ENCODE peak calls at places on chromosomes 7 and 10, in six cellular contexts. C is H9, W is mesenchymal stem cell, D is IMR-90, M is neuronal stem cell, T is H1. K is an unnamed sample.

GRCh38 chr10:80090120-80090519 is 11.7 kb downstream of the TMEM254 start:
- DNase-seq in T (no peak), D (no peak), W (no peak), M (no peak), C (no peak), K (no peak)

GRCh38 chr10:99913831-99914235 is 95.9 kb downstream of the DNMBP start:
- DNase-seq in T (peak; percentile 96), M (peak; percentile 90), C (peak; percentile 98), W (no peak), D (no peak), K (no peak)

GRCh38 chr7:100863406-100863950 is 3.7 kb upstream of the TRIP6 start:
- DNase-seq in D (peak; percentile 34), W (no peak), T (no peak), C (no peak), M (no peak), K (no peak)

GRCh38 chr7:156932006-156932405 is 17.5 kb upstream of the NOM1 start:
- DNase-seq in M (no peak), W (no peak), D (no peak), T (no peak), C (no peak), K (no peak)

GRCh38 chr7:45923290-45923689 is 2.2 kb upstream of the IGFBP3 start:
- DNase-seq in T (no peak), W (peak; percentile 77), D (peak; percentile 72), C (peak; percentile 62), M (peak; percentile 64), K (peak; percentile 89)

GRCh38 chr7:121099572-121099971 is 111.1 kb downstream of the CPED1 start:
- DNase-seq in T (no peak), D (no peak), C (peak; percentile 37), M (no peak), W (no peak), K (no peak)

GRCh38 chr10:123512881-123513822 is 153.0 kb upstream of the GPR26 start:
- DNase-seq in T (no peak), C (no peak), D (no peak), M (no peak), W (no peak), K (no peak)

GRCh38 chr10:2284071-2284470 is 546.7 kb upstream of the ADARB2 start:
- DNase-seq in M (no peak), W (no peak), T (no peak), C (no peak), D (no peak), K (no peak)

GRCh38 chr10:33252794-33253203 is 81.7 kb downstream of the NRP1 start:
- DNase-seq in C (no peak), M (no peak), W (peak; percentile 77), D (peak; percentile 89), T (no peak), K (no peak)

GRCh38 chr7:133583545-133584171 is 330.8 kb downstream of the EXOC4 start:
- DNase-seq in C (no peak), M (no peak), D (no peak), W (no peak), T (no peak), K (no peak)

GRCh38 chr7:133585003-133585668 is 332.3 kb downstream of the EXOC4 start:
- DNase-seq in T (no peak), M (no peak), D (no peak), C (no peak), W (peak; percentile 30), K (no peak)

GRCh38 chr7:133586253-133586652 is 333.4 kb downstream of the EXOC4 start:
- DNase-seq in M (no peak), C (no peak), D (no peak), T (no peak), W (no peak), K (no peak)

DNA sequence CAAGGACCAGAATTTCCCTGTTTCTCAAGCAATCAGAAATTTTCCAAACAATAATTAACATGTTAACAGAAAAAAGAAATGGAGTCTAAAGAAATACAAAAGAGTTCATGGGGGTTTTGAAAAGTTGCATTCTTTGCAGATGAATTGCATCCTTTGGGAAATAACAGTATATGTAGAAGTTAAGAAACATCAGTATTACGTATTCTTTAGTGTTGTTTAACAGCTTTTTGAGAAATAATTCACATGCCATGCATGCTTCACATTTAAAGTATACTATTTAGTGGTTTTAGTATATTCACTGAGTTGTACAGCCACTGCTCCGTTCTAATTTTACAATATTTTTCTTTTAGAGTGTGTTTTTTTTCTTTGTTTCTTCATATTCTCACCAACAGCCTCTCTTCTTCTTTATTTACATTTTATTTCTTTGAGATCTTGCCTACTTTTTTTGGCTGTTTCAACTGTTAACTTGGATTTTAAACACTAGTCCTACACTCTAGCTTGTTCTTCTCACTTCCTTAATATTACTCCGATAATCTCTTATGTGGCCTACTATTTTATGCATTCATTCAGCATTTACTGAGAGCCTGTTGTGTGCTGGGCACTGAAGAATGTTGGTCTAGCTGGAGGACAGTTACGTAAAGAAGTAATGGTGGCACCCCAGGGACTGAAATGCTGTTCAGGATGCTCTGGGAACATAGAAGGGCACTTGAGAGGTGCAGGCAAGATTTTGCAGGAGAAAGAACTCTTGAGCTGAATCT is 330.1 kb downstream of the EXOC4 start:
- DNase-seq in M (no peak), C (no peak), D (peak; percentile 91), T (no peak), W (peak; percentile 69), K (peak; percentile 89)
- H2BK5ac ChIP-seq in M (no peak overlapping the region), C (no peak overlapping the region), D (peak overlapping the region; percentile 100), T (no peak overlapping the region), W (peak overlapping the region; percentile 3), K (no peak overlapping the region)

GRCh38 chr10:76082956-76083355 is 651.5 kb downstream of the LRMDA start:
- DNase-seq in W (peak; percentile 32), T (peak; percentile 85), C (peak; percentile 95), D (peak; percentile 29), M (peak; percentile 31), K (no peak)

GRCh38 chr10:76080991-76081390 is 649.6 kb downstream of the LRMDA start:
- DNase-seq in M (no peak), C (no peak), W (peak; percentile 71), D (peak; percentile 15), T (no peak), K (no peak)

GRCh38 chr10:76085002-76085401 is 653.6 kb downstream of the LRMDA start:
- DNase-seq in C (no peak), T (no peak), W (no peak), M (no peak), D (no peak), K (no peak)

GRCh38 chr10:76080406-76080805 is 649.0 kb downstream of the LRMDA start:
- DNase-seq in W (peak; percentile 91), D (peak; percentile 83), T (no peak), M (no peak), C (no peak), K (no peak)

DNA sequence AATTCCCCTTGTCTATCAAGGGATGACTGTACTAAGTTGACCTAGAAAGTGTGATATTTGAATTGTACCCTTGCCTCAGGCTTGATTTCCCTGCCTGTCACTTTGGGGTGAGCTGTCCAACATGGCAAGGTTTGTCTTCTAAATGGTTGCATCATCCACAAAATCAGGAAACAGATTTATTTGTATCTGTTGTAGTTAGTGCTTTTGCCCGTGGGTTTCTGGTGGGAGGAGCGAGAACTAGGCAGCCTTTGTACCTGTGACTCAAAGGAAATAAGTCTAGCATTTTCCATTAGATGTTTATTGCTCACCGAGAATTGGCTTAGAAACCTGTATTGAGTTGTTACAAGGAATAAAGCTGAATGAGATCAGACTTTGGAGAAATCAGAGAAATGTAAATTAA is 650.8 kb downstream of the LRMDA start:
- DNase-seq in T (no peak), W (no peak), C (no peak), M (no peak), D (no peak), K (no peak)
- H2BK5ac ChIP-seq in T (peak overlapping the region; percentile 94), W (no peak overlapping the region), C (no peak overlapping the region), M (no peak overlapping the region), D (no peak overlapping the region), K (peak overlapping the region; percentile 16)

DNA sequence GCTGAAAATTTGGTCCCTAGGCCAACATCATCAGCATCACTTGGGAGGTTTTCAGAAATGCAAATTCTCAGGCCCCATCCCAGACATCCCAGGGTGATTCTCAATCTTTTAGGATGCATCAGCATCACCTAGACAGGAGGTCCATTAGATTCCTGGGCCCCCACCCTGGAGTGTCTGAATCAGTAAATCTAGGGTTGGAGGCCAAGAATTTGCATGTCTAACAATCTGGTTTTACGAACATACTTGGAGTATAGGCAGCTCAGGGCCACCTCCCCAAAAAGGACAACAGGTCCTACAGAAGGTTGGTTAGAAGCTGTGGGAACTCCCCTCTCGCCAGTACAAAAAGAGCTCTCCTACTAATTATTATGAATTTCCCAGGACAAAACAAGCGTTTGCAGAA is 15.5 kb downstream of the ZC3HAV1 start:
- DNase-seq in T (no peak), D (no peak), W (no peak), C (no peak), M (no peak), K (no peak)
- H2BK5ac ChIP-seq in T (peak overlapping the region; percentile 0), D (no peak overlapping the region), W (no peak overlapping the region), C (no peak overlapping the region), M (no peak overlapping the region), K (no peak overlapping the region)

DNA sequence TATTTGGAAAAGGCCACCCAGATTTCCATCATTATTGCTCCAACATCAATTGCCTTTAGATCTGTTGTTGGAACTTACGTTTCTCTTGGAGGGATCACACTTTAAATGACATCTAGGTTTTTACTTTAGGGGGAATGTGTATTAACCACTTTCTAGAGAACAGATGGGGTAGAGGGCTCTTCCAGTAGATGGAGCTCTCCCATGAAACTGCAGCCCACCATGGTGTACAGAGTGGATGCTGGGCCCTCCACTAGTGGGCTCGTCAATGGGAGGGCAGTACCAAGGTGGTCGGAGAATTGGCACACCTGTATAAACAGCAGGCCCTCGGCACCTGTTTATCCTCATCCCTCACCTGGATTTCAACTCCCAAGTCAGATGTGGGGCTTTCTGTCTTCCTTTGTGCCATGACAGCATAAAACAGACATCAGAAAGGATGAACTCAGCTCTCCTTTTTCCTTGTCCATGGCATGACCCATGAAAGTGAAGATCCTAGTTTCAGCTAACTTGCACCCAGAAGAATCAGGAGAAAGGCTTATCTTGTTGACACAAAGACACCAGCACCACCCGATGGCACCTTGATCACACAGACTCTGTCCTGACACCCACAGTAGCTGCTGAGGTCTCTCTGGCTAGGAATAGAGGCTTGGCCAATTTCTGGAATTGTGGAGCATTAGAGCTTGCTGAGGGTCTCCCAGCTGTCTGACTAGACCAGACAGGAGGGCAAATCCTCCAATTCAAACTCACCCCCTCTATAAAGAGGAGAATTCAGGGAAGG is 150.5 kb downstream of the CYP26A1 start:
- DNase-seq in C (no peak), D (no peak), M (no peak), T (no peak), W (no peak), K (no peak)
- H2BK5ac ChIP-seq in C (no peak overlapping the region), D (no peak overlapping the region), M (no peak overlapping the region), T (no peak overlapping the region), W (no peak overlapping the region), K (no peak overlapping the region)

K was measured in trophoblast cell.